ENCODE peak calls at places on chromosomes 4 and X, in nine cellular contexts. H is astrocyte of the cerebellum, V is IMR-90, Z is epithelial cell of esophagus, M is fibroblast of villous mesenchyme, U is LNCaP clone FGC, P is tibial artery, S is right lobe of liver, C is A549. N is an unnamed sample.

GRCh38 chr4:87961993-87962791 is 13.3 kb upstream of the SPP1 start:
- DNase-seq in H (no peak), V (peak; percentile 47), Z (peak; percentile 61), M (peak; percentile 42), U (no peak), P (no peak), S (no peak), C (peak; percentile 49), N (peak; percentile 54)

GRCh38 chr4:110245567-110245966 is 47.2 kb upstream of the ELOVL6 start:
- DNase-seq in H (no peak), V (peak; percentile 49), Z (peak; percentile 59), M (peak; percentile 54), U (no peak), P (no peak), S (no peak), C (no peak), N (peak; percentile 36)

GRCh38 chr4:23369331-23369730 is 520.5 kb downstream of the PPARGC1A start:
- DNase-seq in H (no peak), V (no peak), Z (no peak), M (no peak), U (no peak), P (no peak), S (no peak), C (no peak), N (no peak)

GRCh38 chr4:169621754-169622481 is 1.5 kb downstream of the CLCN3 start:
- DNase-seq in H (peak; percentile 43), V (peak; percentile 90), Z (peak; percentile 61), M (peak; percentile 96), U (no peak), P (no peak), S (no peak), C (peak; percentile 36), N (peak; percentile 47)

GRCh38 chr4:87409420-87409939 is 12.9 kb upstream of the NUDT9 start:
- DNase-seq in H (no peak), V (no peak), Z (no peak), M (no peak), U (peak; percentile 79), P (no peak), S (no peak), C (peak; percentile 36), N (no peak)

GRCh38 chr4:183469936-183470335 is 25.5 kb downstream of the CDKN2AIP start:
- DNase-seq in H (no peak), V (peak; percentile 61), Z (peak; percentile 83), M (no peak), U (peak; percentile 8), P (no peak), S (no peak), C (no peak), N (peak; percentile 29)

GRCh38 chr4:102169345-102169744 is 175.9 kb downstream of the SLC39A8 start:
- DNase-seq in H (no peak), V (no peak), Z (no peak), M (no peak), U (peak; percentile 6), P (no peak), S (no peak), C (peak; percentile 10), N (no peak)

GRCh38 chr4:41178372-41179085 is 35.8 kb downstream of the APBB2 start:
- DNase-seq in H (peak; percentile 86), V (peak; percentile 93), Z (no peak), M (peak; percentile 65), U (no peak), P (no peak), S (no peak), C (no peak), N (peak; percentile 94)

GRCh38 chrX:44155126-44155525 is 181.9 kb upstream of the NDP start:
- DNase-seq in H (no peak), V (no peak), Z (no peak), M (no peak), U (no peak), P (no peak), S (no peak), C (no peak), N (no peak)

GRCh38 chr4:2258091-2259035 is 3.5 kb downstream of the MXD4 start:
- DNase-seq in H (no peak), V (no peak), Z (no peak), M (no peak), U (no peak), P (peak; percentile 18), S (peak; percentile 23), C (no peak), N (no peak)

GRCh38 chrX:123340691-123341090 is 156.6 kb downstream of the GRIA3 start:
- DNase-seq in H (no peak), V (no peak), Z (peak; percentile 19), M (peak; percentile 21), U (no peak), P (no peak), S (peak; percentile 22), C (peak; percentile 66), N (peak; percentile 58)

GRCh38 chrX:70434914-70435586 is 9.6 kb upstream of the DLG3 start:
- DNase-seq in H (no peak), V (peak; percentile 48), Z (no peak), M (peak; percentile 29), U (no peak), P (peak; percentile 54), S (no peak), C (no peak), N (peak; percentile 38)

GRCh38 chrX:115460565-115460888 is 100.4 kb upstream of the PLS3 start:
- DNase-seq in H (no peak), V (peak; percentile 47), Z (peak; percentile 56), M (no peak), U (no peak), P (no peak), S (no peak), C (no peak), N (no peak)

GRCh38 chr4:168587326-168588125 is 90.7 kb downstream of the PALLD start:
- DNase-seq in H (peak; percentile 82), V (peak; percentile 88), Z (peak; percentile 97), M (peak; percentile 58), U (peak; percentile 54), P (peak; percentile 44), S (no peak), C (peak; percentile 76), N (peak; percentile 84)

GRCh38 chrX:17328837-17329236 is 46.2 kb upstream of the NHS start:
- DNase-seq in H (no peak), V (no peak), Z (no peak), M (no peak), U (no peak), P (no peak), S (no peak), C (no peak), N (no peak)

GRCh38 chr4:56240554-56241190 is 146.6 kb downstream of the AASDH start:
- DNase-seq in H (peak; percentile 6), V (no peak), Z (no peak), M (no peak), U (no peak), P (no peak), S (no peak), C (no peak), N (no peak)

GRCh38 chr4:165780735-165781134 is 92.3 kb upstream of the TLL1 start:
- DNase-seq in H (no peak), V (no peak), Z (no peak), M (peak; percentile 1), U (no peak), P (no peak), S (no peak), C (no peak), N (no peak)

GRCh38 chrX:154440623-154441357 is 3.2 kb upstream of the FAM50A start:
- DNase-seq in H (no peak), V (no peak), Z (no peak), M (no peak), U (no peak), P (no peak), S (no peak), C (no peak), N (no peak)
- TF ChIP-seq CTCF in H (no peak), V (no peak), Z (no peak), M (no peak), U (no peak), P (no peak), S (no peak), C (no peak), N (no peak)

DNA sequence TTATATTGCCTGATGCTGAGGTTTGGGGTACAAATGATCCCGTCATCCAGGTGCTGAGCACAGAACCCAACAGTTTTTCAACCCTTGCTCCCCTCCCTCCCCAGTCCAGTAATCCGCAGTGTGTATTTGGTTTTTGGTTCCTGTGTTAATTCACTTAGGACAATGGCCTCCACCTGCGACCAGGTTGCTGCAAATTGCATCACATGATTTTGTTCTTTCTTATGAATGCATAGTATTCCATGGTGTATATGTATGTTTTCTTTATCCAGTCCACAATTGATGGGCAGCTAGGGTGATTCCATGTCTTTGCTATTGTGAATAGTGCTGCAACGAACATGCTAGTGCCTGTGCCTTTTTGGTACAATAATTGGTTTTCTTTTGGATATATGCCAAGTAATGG is 25.4 kb downstream of the GABRQ start:
- DNase-seq in H (no peak), V (no peak), Z (no peak), M (no peak), U (no peak), P (no peak), S (no peak), C (no peak), N (no peak)
- H3K4me3 ChIP-seq in H (no peak overlapping the region), V (no peak overlapping the region), Z (no peak overlapping the region), M (no peak overlapping the region), U (no peak overlapping the region), P (no peak overlapping the region), S (no peak overlapping the region), C (no peak overlapping the region), N (no peak overlapping the region)

DNA sequence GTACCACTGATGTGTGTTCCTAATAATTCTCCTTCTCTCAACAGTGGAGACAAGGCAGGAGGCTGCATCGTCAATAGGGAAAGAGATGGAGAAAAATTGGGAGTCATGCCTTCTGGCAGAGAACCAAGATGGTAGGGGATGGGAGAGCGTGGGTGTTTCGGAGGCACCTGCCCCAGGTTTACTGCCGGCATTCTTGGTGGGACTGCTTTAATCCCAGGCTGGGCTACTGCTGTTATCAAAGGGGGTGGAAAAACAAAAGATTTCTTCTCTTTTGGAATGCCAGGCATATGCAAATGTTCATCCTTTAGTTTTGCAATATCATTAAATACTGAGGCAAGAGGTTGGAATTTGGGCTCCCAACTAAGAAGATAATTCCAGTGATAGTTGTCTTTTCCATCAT is 257.0 kb downstream of the DCHS2 start:
- DNase-seq in H (no peak), V (no peak), Z (no peak), M (no peak), U (no peak), P (no peak), S (no peak), C (no peak), N (no peak)
- TF ChIP-seq CTCF in H (no peak), V (no peak), Z (no peak), M (no peak), U (no peak), P (no peak), S (no peak), C (no peak), N (no peak)

DNA sequence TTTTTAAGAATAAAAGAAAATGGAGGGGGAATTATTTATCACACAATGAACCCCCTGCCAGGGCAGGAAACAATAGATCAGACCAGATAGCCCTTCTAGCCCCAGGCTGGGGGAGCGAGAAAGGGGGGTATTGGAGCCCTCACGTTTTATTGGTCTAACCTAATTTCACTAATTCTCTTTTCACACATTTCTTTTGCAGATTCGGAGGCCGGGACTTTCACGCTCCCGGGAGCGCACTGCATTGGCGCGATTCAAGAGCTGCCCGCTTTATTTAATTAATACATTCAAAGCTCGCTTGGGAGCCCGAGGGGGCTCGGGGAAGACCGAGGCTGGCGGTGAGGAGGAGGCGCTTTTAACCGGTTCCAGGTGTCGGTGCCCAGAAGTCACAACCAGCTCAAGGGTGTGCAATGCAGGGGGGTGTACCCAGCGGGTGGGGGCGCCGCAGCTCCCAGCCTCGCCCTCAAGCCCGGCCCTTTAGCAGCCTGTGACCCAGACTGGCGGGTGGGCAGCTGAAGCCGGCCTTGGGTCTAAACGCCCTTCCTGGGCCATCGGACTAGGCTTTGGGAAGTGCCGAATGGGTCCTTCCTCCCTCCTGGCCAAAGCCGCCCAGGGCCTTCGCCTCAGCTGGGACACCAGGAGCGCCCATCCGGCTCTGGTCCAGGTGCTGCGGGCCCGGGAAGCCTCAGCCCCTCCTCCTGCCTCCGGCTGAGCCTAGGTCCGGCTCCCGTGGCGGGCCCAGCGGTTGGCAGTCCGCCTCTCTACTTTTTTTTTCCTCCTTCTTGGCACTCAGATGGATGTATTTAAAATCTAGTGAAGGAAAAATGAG is 5.3 kb downstream of the NEUROG2 start:
- DNase-seq in H (no peak), V (no peak), Z (no peak), M (no peak), U (no peak), P (no peak), S (no peak), C (no peak), N (peak; percentile 44)
- H3K4me3 ChIP-seq in H (peak overlapping the region; percentile 20), V (no peak overlapping the region), Z (no peak overlapping the region), M (no peak overlapping the region), U (no peak overlapping the region), P (peak overlapping the region; percentile 18), S (no peak overlapping the region), C (no peak overlapping the region), N (peak overlapping the region; percentile 30)